ENCODE peak calls at places on chromosomes 5 and 9, in four cellular contexts. T, M, Z and Y are unnamed samples.
A peak's percentile ranks its signal among the peaks of the same experiment; 100 is the strongest.

GRCh38 chr9:125437771-125438221 is 176.2 kb downstream of the GAPVD1 start:
- DNase-seq in T (no peak), M (no peak), Z (no peak), Y (no peak)

GRCh38 chr5:107402881-107403280 is 267.9 kb downstream of the EFNA5 start:
- DNase-seq in T (no peak), M (peak; percentile 21), Z (no peak), Y (no peak)

GRCh38 chr5:111627862-111628261 is 115.5 kb upstream of the STARD4 start:
- DNase-seq in T (no peak), M (no peak), Z (no peak), Y (no peak)

GRCh38 chr5:168649306-168649705 is 70.1 kb upstream of the PANK3 start:
- DNase-seq in T (no peak), M (no peak), Z (no peak), Y (no peak)

GRCh38 chr9:98289811-98290210 is 34.4 kb upstream of the TBC1D2 start:
- DNase-seq in T (no peak), M (peak; percentile 40), Z (no peak), Y (no peak)

GRCh38 chr5:149452665-149453617 is 73.8 kb upstream of the IL17B start:
- DNase-seq in T (no peak), M (no peak), Z (no peak), Y (no peak)

GRCh38 chr9:30250872-30251271 is 2133.6 kb upstream of the ACO1 start:
- DNase-seq in T (no peak), M (no peak), Z (no peak), Y (no peak)

GRCh38 chr9:4212661-4213060 is 87.2 kb downstream of the GLIS3 start:
- DNase-seq in T (no peak), M (no peak), Z (no peak), Y (no peak)

GRCh38 chr5:133825631-133826289 is 142.7 kb downstream of the C5orf15 start:
- DNase-seq in T (no peak), M (peak; percentile 68), Z (no peak), Y (no peak)

GRCh38 chr9:135906291-135907005 is 898 bp downstream of the CAMSAP1 start:
- DNase-seq in T (peak; percentile 57), M (peak; percentile 67), Z (no peak), Y (no peak)

GRCh38 chr5:103929310-103930003 is 366.9 kb upstream of the NUDT12 start:
- DNase-seq in T (no peak), M (no peak), Z (no peak), Y (no peak)

GRCh38 chr9:94908583-94909249 is 182.2 kb downstream of the AOPEP start:
- DNase-seq in T (peak; percentile 14), M (peak; percentile 51), Z (no peak), Y (no peak)

GRCh38 chr5:96537386-96537785 is 104.3 kb upstream of the PCSK1 start:
- DNase-seq in T (no peak), M (no peak), Z (no peak), Y (no peak)

GRCh38 chr9:119289740-119290139 is 79.5 kb downstream of the BRINP1 start:
- DNase-seq in T (no peak), M (peak; percentile 47), Z (no peak), Y (peak; percentile 18)

GRCh38 chr5:125256296-125256695 is 509.9 kb upstream of the ZNF608 start:
- DNase-seq in T (no peak), M (no peak), Z (no peak), Y (no peak)

GRCh38 chr5:174396541-174396940 is 327.8 kb upstream of the MSX2 start:
- DNase-seq in T (no peak), M (no peak), Z (no peak), Y (no peak)

GRCh38 chr5:67147768-67148167 is 48.8 kb downstream of the CD180 start:
- DNase-seq in T (no peak), M (no peak), Z (no peak), Y (no peak)

GRCh38 chr9:38015267-38015666 is 53.8 kb downstream of the SHB start:
- DNase-seq in T (no peak), M (no peak), Z (no peak), Y (no peak)

GRCh38 chr5:116575635-116576042 is 1.0 kb upstream of the SEMA6A start:
- DNase-seq in T (peak; percentile 73), M (no peak), Z (no peak), Y (no peak)

GRCh38 chr5:92380069-92380770 is 997.1 kb upstream of the ARRDC3 start:
- DNase-seq in T (no peak), M (no peak), Z (no peak), Y (no peak)

GRCh38 chr5:150065886-150066285 is 20.5 kb downstream of the CSF1R start:
- DNase-seq in T (no peak), M (no peak), Z (no peak), Y (no peak)

GRCh38 chr5:159906957-159907356 is 9.3 kb upstream of the ADRA1B start:
- DNase-seq in T (no peak), M (no peak), Z (no peak), Y (no peak)

GRCh38 chr9:76557674-76558073 is 98.7 kb downstream of the GCNT1 start:
- DNase-seq in T (no peak), M (no peak), Z (no peak), Y (no peak)

GRCh38 chr9:129495422-129496186 is 125.3 kb downstream of the C9orf50 start:
- DNase-seq in T (peak; percentile 99), M (peak; percentile 98), Z (peak; percentile 82), Y (peak; percentile 68)

GRCh38 chr5:72523960-72524582 is 16.9 kb upstream of the ZNF366 start:
- DNase-seq in T (no peak), M (no peak), Z (peak; percentile 67), Y (peak; percentile 33)

GRCh38 chr5:16992006-16992405 is 55.9 kb upstream of the MYO10 start:
- DNase-seq in T (no peak), M (no peak), Z (no peak), Y (no peak)

GRCh38 chr5:144248015-144248414 is 77.3 kb downstream of the KCTD16 start:
- DNase-seq in T (no peak), M (no peak), Z (no peak), Y (no peak)

GRCh38 chr9:77475641-77476473 is 172.3 kb downstream of the GNA14 start:
- DNase-seq in T (no peak), M (no peak), Z (no peak), Y (no peak)

GRCh38 chr5:8081179-8081578 is 212.2 kb downstream of the MTRR start:
- DNase-seq in T (no peak), M (no peak), Z (no peak), Y (no peak)

GRCh38 chr5:53479656-53480473 is 564 bp upstream of the FST start:
- DNase-seq in T (peak; percentile 80), M (peak; percentile 55), Z (no peak), Y (no peak)

GRCh38 chr5:102959055-102959454 is 160.9 kb downstream of the GIN1 start:
- DNase-seq in T (no peak), M (no peak), Z (peak; percentile 92), Y (peak; percentile 82)

GRCh38 chr5:131109540-131110255 is 55.4 kb downstream of the HINT1 start:
- DNase-seq in T (no peak), M (peak; percentile 46), Z (peak; percentile 35), Y (peak; percentile 17)

GRCh38 chr9:129400971-129401622 is 219.8 kb downstream of the C9orf50 start:
- DNase-seq in T (no peak), M (peak; percentile 42), Z (no peak), Y (no peak)

DNA sequence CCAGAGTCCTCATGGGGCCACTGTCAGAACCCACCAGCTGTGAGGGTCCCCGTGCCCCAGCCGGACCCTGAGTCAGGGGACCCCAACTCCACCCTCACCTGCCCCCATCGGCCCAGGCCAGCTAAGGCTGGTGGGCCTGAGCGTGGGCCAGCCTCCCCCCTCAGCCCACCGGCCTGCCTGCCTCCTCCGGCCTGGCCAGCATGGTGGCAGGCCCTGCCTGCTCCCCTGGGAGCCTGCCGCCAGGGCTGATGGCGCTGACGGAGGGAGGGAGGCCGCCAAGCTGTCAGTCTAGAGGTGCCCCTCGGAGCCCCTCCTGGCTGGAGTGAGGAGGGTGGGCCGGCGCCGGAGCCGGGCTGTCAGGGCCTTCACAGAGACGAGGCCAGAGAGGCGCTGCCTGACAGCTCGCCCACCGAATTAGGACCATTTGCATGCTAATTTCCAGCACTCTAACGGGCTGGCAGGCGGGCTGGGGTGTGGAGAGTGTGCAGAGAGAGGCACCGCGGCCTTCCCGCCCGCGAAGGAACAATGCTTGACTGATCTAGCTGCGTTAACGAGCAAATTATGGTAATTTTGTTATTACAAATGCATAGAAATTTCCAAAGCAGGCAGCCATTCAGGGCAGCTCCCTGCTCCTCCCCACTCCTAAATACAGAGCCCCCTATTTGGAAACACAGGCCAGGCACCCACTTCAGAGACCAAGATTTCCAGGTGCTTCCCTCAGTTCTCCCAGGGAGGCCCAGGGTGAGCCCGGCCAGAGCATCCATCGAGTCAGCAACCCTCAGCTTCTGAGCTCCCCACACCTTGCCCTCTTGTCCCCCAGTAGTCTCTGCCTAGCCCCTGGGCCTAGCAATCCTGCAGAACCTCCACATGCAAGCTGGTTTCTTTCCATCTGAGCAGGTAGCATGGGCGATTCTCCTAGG is 169.3 kb downstream of the PAX5 start:
- DNase-seq in T (no peak), M (no peak), Z (no peak), Y (no peak)
- TF ChIP-seq SIN3A in T (no peak), M (no peak), Z (no peak), Y (no peak)

GRCh38 chr9:73137286-73137899 is 14.3 kb upstream of the ANXA1 start:
- DNase-seq in T (no peak), M (no peak), Z (no peak), Y (no peak)

GRCh38 chr9:73133921-73134407 is 17.7 kb upstream of the ANXA1 start:
- DNase-seq in T (no peak), M (no peak), Z (no peak), Y (no peak)

GRCh38 chr9:73141282-73141681 is 10.4 kb upstream of the ANXA1 start:
- DNase-seq in T (no peak), M (no peak), Z (no peak), Y (no peak)

GRCh38 chr9:73135394-73135793 is 16.3 kb upstream of the ANXA1 start:
- DNase-seq in T (no peak), M (no peak), Z (no peak), Y (no peak)

GRCh38 chr9:73137914-73138313 is 13.8 kb upstream of the ANXA1 start:
- DNase-seq in T (no peak), M (no peak), Z (no peak), Y (no peak)
- TF ChIP-seq SIN3A in T (no peak), M (no peak), Z (no peak), Y (no peak)

DNA sequence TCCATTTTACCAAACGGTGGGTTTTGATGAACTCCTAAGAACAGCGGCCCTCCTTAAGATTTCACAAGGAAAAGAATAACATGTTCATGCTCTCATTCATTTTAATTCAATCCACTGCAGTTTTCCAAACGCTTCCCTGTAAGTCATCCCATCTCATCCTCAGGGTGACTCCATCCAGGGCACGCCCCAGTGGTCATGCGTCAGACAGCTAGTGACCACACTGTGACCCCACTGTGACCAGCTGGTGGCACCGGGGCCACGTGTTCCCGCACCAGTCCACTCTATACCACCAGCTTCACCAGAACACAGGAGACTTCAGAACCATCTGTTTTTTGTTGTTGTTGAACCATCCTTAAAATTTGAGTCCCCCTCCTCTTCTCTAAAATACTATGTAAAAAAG is 14.3 kb downstream of the ATPSCKMT start:
- DNase-seq in T (no peak), M (no peak), Z (peak; percentile 33), Y (no peak)
- TF ChIP-seq SIN3A in T (no peak), M (no peak), Z (peak; percentile 28), Y (no peak)

GRCh38 chr5:123936548-123936947 is 424.6 kb downstream of the CSNK1G3 start:
- DNase-seq in T (no peak), M (no peak), Z (no peak), Y (no peak)

GRCh38 chr5:123943136-123943535 is 431.2 kb downstream of the CSNK1G3 start:
- DNase-seq in T (no peak), M (no peak), Z (no peak), Y (no peak)

GRCh38 chr5:123937230-123937629 is 425.3 kb downstream of the CSNK1G3 start:
- DNase-seq in T (peak; percentile 53), M (peak; percentile 26), Z (peak; percentile 72), Y (no peak)
- TF ChIP-seq SIN3A in T (no peak), M (no peak), Z (no peak), Y (no peak)